ENCODE peak calls at places on chromosomes 1 and 21, in four cellular contexts. One of them, this sample, is unnamed.

GRCh38 chr1:10628685-10629084 is 153.9 kb downstream of the PEX14 start:
- DNase-seq in kidney glomerular epithelial cell: no peak
- DNase-seq in mammary epithelial cell: no peak
- DNase-seq in NCI-H1694 treated with DMSO at 0.1 percent for 48 hours: no peak
- DNase-seq in this sample: peak; percentile 36

GRCh38 chr1:167795810-167796740 is 74.3 kb downstream of the MPZL1 start:
- DNase-seq in kidney glomerular epithelial cell: peak; percentile 35
- DNase-seq in mammary epithelial cell: peak; percentile 71
- DNase-seq in NCI-H1694 treated with DMSO at 0.1 percent for 48 hours: no peak
- DNase-seq in this sample: no peak

GRCh38 chr1:44283524-44284173 is 70.4 kb downstream of the DMAP1 start:
- DNase-seq in kidney glomerular epithelial cell: no peak
- DNase-seq in mammary epithelial cell: no peak
- DNase-seq in NCI-H1694 treated with DMSO at 0.1 percent for 48 hours: no peak
- DNase-seq in this sample: no peak

GRCh38 chr1:118081387-118081786 is 103.6 kb downstream of the SPAG17 start:
- DNase-seq in kidney glomerular epithelial cell: no peak
- DNase-seq in mammary epithelial cell: no peak
- DNase-seq in NCI-H1694 treated with DMSO at 0.1 percent for 48 hours: no peak
- DNase-seq in this sample: no peak

GRCh38 chr1:206803221-206803730 is 31.0 kb upstream of the IL10 start:
- DNase-seq in kidney glomerular epithelial cell: no peak
- DNase-seq in mammary epithelial cell: no peak
- DNase-seq in NCI-H1694 treated with DMSO at 0.1 percent for 48 hours: no peak
- DNase-seq in this sample: no peak

GRCh38 chr1:207993477-207994445 is 82.8 kb upstream of the CD34 start:
- DNase-seq in kidney glomerular epithelial cell: no peak
- DNase-seq in mammary epithelial cell: no peak
- DNase-seq in NCI-H1694 treated with DMSO at 0.1 percent for 48 hours: peak; percentile 10
- DNase-seq in this sample: peak; percentile 72

GRCh38 chr21:15788847-15789548 is 59.2 kb downstream of the USP25 start:
- DNase-seq in kidney glomerular epithelial cell: no peak
- DNase-seq in mammary epithelial cell: peak; percentile 12
- DNase-seq in NCI-H1694 treated with DMSO at 0.1 percent for 48 hours: no peak
- DNase-seq in this sample: no peak

GRCh38 chr1:21833392-21833976 is 21.4 kb downstream of the LDLRAD2 start:
- DNase-seq in kidney glomerular epithelial cell: no peak
- DNase-seq in mammary epithelial cell: no peak
- DNase-seq in NCI-H1694 treated with DMSO at 0.1 percent for 48 hours: no peak
- DNase-seq in this sample: no peak

GRCh38 chr1:15975358-15975804 is 520 bp downstream of the ZBTB17 start:
- DNase-seq in kidney glomerular epithelial cell: peak; percentile 51
- DNase-seq in mammary epithelial cell: peak; percentile 63
- DNase-seq in NCI-H1694 treated with DMSO at 0.1 percent for 48 hours: peak; percentile 3
- DNase-seq in this sample: peak; percentile 92

GRCh38 chr1:221987860-221988520 is 246.1 kb upstream of the DUSP10 start:
- DNase-seq in kidney glomerular epithelial cell: no peak
- DNase-seq in mammary epithelial cell: peak; percentile 99
- DNase-seq in NCI-H1694 treated with DMSO at 0.1 percent for 48 hours: peak; percentile 92
- DNase-seq in this sample: peak; percentile 48

GRCh38 chr1:35316264-35316663 is 47.8 kb downstream of the ZMYM4 start:
- DNase-seq in kidney glomerular epithelial cell: no peak
- DNase-seq in mammary epithelial cell: no peak
- DNase-seq in NCI-H1694 treated with DMSO at 0.1 percent for 48 hours: no peak
- DNase-seq in this sample: no peak

GRCh38 chr21:33974513-33975468 is 59.2 kb upstream of the ATP5PO start:
- DNase-seq in kidney glomerular epithelial cell: no peak
- DNase-seq in mammary epithelial cell: no peak
- DNase-seq in NCI-H1694 treated with DMSO at 0.1 percent for 48 hours: no peak
- DNase-seq in this sample: no peak

GRCh38 chr1:75125161-75125681 is 9.0 kb upstream of the LHX8 start:
- DNase-seq in kidney glomerular epithelial cell: no peak
- DNase-seq in mammary epithelial cell: no peak
- DNase-seq in NCI-H1694 treated with DMSO at 0.1 percent for 48 hours: no peak
- DNase-seq in this sample: peak; percentile 25

GRCh38 chr1:41862411-41863221 is 56.1 kb downstream of the HIVEP3 start:
- DNase-seq in kidney glomerular epithelial cell: peak; percentile 92
- DNase-seq in mammary epithelial cell: peak; percentile 82
- DNase-seq in NCI-H1694 treated with DMSO at 0.1 percent for 48 hours: no peak
- DNase-seq in this sample: peak; percentile 73

This sample was measured in osteoblast.